ENCODE peak calls at places on chromosomes 6 and 20, in four cellular contexts. D, Z, Q and E are unnamed samples.

GRCh38 chr20:58651823-58652605 is 931 bp downstream of the STX16 start:
- DNase-seq in D (no peak), Z (peak; percentile 50), Q (peak; percentile 97), E (no peak)

GRCh38 chr6:39196648-39197047 is 32.6 kb downstream of the KCNK5 start:
- DNase-seq in D (no peak), Z (no peak), Q (peak; percentile 46), E (no peak)

GRCh38 chr6:53192590-53193232 is 44.1 kb upstream of the GCM1 start:
- DNase-seq in D (no peak), Z (no peak), Q (no peak), E (no peak)

GRCh38 chr20:4780245-4780644 is 58.5 kb downstream of the PRND start:
- DNase-seq in D (no peak), Z (no peak), Q (no peak), E (no peak)

GRCh38 chr20:44355503-44356352 is at the start of gene HNF4A:
- DNase-seq in D (no peak), Z (no peak), Q (no peak), E (no peak)

GRCh38 chr6:43540507-43540906 is 23.6 kb downstream of the POLR1C start:
- DNase-seq in D (no peak), Z (no peak), Q (no peak), E (no peak)

GRCh38 chr20:13220857-13221297 is at the start of gene ISM1:
- DNase-seq in D (no peak), Z (no peak), Q (peak; percentile 20), E (peak; percentile 12)

GRCh38 chr6:111885373-111886027 is 12.2 kb upstream of the FYN start:
- DNase-seq in D (no peak), Z (no peak), Q (no peak), E (no peak)

GRCh38 chr20:63124782-63125580 is 91.0 kb downstream of the YTHDF1 start:
- DNase-seq in D (no peak), Z (no peak), Q (no peak), E (no peak)

GRCh38 chr6:122007366-122007765 is 392.1 kb upstream of the HSF2 start:
- DNase-seq in D (no peak), Z (no peak), Q (no peak), E (no peak)

GRCh38 chr6:70281923-70282902 is 20.7 kb downstream of the COL9A1 start:
- DNase-seq in D (no peak), Z (peak; percentile 50), Q (no peak), E (no peak)

GRCh38 chr20:60803335-60804070 is 448.6 kb upstream of the CDH4 start:
- DNase-seq in D (no peak), Z (no peak), Q (no peak), E (no peak)

GRCh38 chr6:14270925-14271791 is 153.6 kb downstream of the CD83 start:
- DNase-seq in D (no peak), Z (no peak), Q (peak; percentile 97), E (no peak)

GRCh38 chr20:38383147-38383546 is 36.9 kb downstream of the LBP start:
- DNase-seq in D (no peak), Z (no peak), Q (no peak), E (no peak)

GRCh38 chr6:166275714-166276166 is 32.5 kb downstream of the PRR18 start:
- DNase-seq in D (peak; percentile 6), Z (peak; percentile 51), Q (peak; percentile 62), E (peak; percentile 57)

GRCh38 chr20:52972965-52973819 is 1.0 kb downstream of the TSHZ2 start:
- DNase-seq in D (no peak), Z (no peak), Q (peak; percentile 44), E (no peak)

GRCh38 chr20:35617397-35618031 is 1.9 kb downstream of the SPAG4 start:
- DNase-seq in D (no peak), Z (peak; percentile 41), Q (peak; percentile 75), E (no peak)

GRCh38 chr20:48238781-48239180 is 453.5 kb upstream of the SULF2 start:
- DNase-seq in D (no peak), Z (no peak), Q (no peak), E (no peak)

GRCh38 chr20:709864-710761 is 34.5 kb upstream of the SCRT2 start:
- DNase-seq in D (no peak), Z (no peak), Q (no peak), E (no peak)

GRCh38 chr20:24951536-24952047 is 2.5 kb downstream of the CST7 start:
- DNase-seq in D (no peak), Z (no peak), Q (no peak), E (no peak)

GRCh38 chr6:12136905-12137304 is 124.8 kb downstream of the HIVEP1 start:
- DNase-seq in D (no peak), Z (no peak), Q (no peak), E (no peak)

GRCh38 chr6:22928775-22929174 is 359.4 kb downstream of the HDGFL1 start:
- DNase-seq in D (no peak), Z (no peak), Q (no peak), E (no peak)

GRCh38 chr6:105803439-105803838 is 282.7 kb upstream of the PRDM1 start:
- DNase-seq in D (no peak), Z (no peak), Q (peak; percentile 42), E (no peak)

GRCh38 chr20:20210943-20211273 is 157.0 kb upstream of the INSM1 start:
- DNase-seq in D (no peak), Z (no peak), Q (no peak), E (no peak)

GRCh38 chr6:48389146-48390043 is 278.4 kb upstream of the PTCHD4 start:
- DNase-seq in D (no peak), Z (no peak), Q (no peak), E (no peak)

GRCh38 chr6:56814802-56815201 is 140.1 kb upstream of the BEND6 start:
- DNase-seq in D (no peak), Z (no peak), Q (no peak), E (no peak)

GRCh38 chr6:34414999-34415858 is 10.6 kb downstream of the RPS10 start:
- DNase-seq in D (peak; percentile 27), Z (peak; percentile 61), Q (peak; percentile 41), E (no peak)

GRCh38 chr20:22305391-22305790 is 279.0 kb downstream of the FOXA2 start:
- DNase-seq in D (no peak), Z (no peak), Q (no peak), E (no peak)

GRCh38 chr6:106539931-106540330 is 89.4 kb downstream of the RTN4IP1 start:
- DNase-seq in D (no peak), Z (no peak), Q (no peak), E (no peak)

GRCh38 chr6:15360300-15360699 is 114.4 kb downstream of the JARID2 start:
- DNase-seq in D (no peak), Z (no peak), Q (no peak), E (no peak)

GRCh38 chr20:60035-60918 is 27.2 kb upstream of the DEFB125 start:
- DNase-seq in D (no peak), Z (no peak), Q (no peak), E (no peak)

GRCh38 chr20:47405775-47406325 is 49.4 kb upstream of the ZMYND8 start:
- DNase-seq in D (no peak), Z (no peak), Q (no peak), E (no peak)

GRCh38 chr6:51098801-51099200 is 280.1 kb downstream of the TFAP2B start:
- DNase-seq in D (no peak), Z (no peak), Q (peak; percentile 9), E (no peak)

GRCh38 chr20:17024513-17025105 is 202.2 kb upstream of the PCSK2 start:
- DNase-seq in D (no peak), Z (no peak), Q (no peak), E (no peak)